ENCODE peak calls at places on chromosomes 13 and 19, in six cellular contexts. L is IMR-90, D is body of pancreas, G is right lobe of liver, T is heart left ventricle, M is testis. X is an unnamed sample. For H3K4me1, the result is how much of the 10 kb centered on the place peaks cover.

GRCh38 chr13:96091164-96091931 is 1.4 kb downstream of the HS6ST3 start:
- DNase-seq in L (no peak), D (peak), G (peak), T (peak), M (peak), X (no peak)

GRCh38 chr19:15199652-15200574 is 882 bp downstream of the NOTCH3 start:
- DNase-seq in L (peak), D (peak), G (no peak), T (no peak), M (peak), X (peak)

GRCh38 chr19:36331353-36332228 is 47.4 kb downstream of the ZFP14 start:
- DNase-seq in L (peak), D (peak), G (peak), T (peak), M (peak), X (peak)

GRCh38 chr19:12994701-12995595 is at the start of gene NFIX:
- DNase-seq in L (peak), D (peak), G (peak), T (peak), M (peak), X (peak)

GRCh38 chr13:113883314-113883811 is 19.5 kb upstream of the GAS6 start:
- DNase-seq in L (no peak), D (no peak), G (no peak), T (no peak), M (peak), X (no peak)

GRCh38 chr19:39293394-39293793 is 2.8 kb upstream of the IFNL1 start:
- DNase-seq in L (no peak), D (no peak), G (no peak), T (no peak), M (no peak), X (no peak)

GRCh38 chr13:90591260-90591926 is 756.1 kb upstream of the MIR17HG start:
- DNase-seq in L (no peak), D (no peak), G (no peak), T (no peak), M (no peak), X (no peak)

GRCh38 chr13:33249066-33249465 is 36.5 kb downstream of the STARD13 start:
- DNase-seq in L (peak), D (no peak), G (no peak), T (no peak), M (no peak), X (no peak)

GRCh38 chr19:18777156-18777724 is 13.9 kb downstream of the COMP start:
- DNase-seq in L (no peak), D (no peak), G (no peak), T (no peak), M (no peak), X (no peak)

GRCh38 chr19:2329528-2329927 is 1.0 kb downstream of the SPPL2B start:
- DNase-seq in L (no peak), D (no peak), G (no peak), T (no peak), M (no peak), X (no peak)

GRCh38 chr19:5697890-5698634 is 8.0 kb downstream of the RPL36 start:
- DNase-seq in L (no peak), D (no peak), G (peak), T (peak), M (no peak), X (no peak)

GRCh38 chr19:35901854-35902661 is at the start of gene HCST:
- DNase-seq in L (peak), D (no peak), G (no peak), T (peak), M (no peak), X (no peak)

GRCh38 chr13:109744512-109745051 is 41.8 kb downstream of the IRS2 start:
- DNase-seq in L (peak), D (peak), G (peak), T (peak), M (peak), X (peak)

GRCh38 chr19:5926641-5927438 is 12.8 kb downstream of the CAPS start:
- DNase-seq in L (no peak), D (peak), G (no peak), T (peak), M (peak), X (peak)

GRCh38 chr13:27696731-27697130 is 75.0 kb downstream of the POLR1D start:
- DNase-seq in L (no peak), D (no peak), G (no peak), T (no peak), M (no peak), X (no peak)

GRCh38 chr13:99743079-99743478 is 228.5 kb downstream of the ZIC5 start:
- DNase-seq in L (no peak), D (no peak), G (no peak), T (no peak), M (no peak), X (no peak)

GRCh38 chr13:107832521-107833095 is 382.7 kb downstream of the LIG4 start:
- DNase-seq in L (no peak), D (no peak), G (no peak), T (no peak), M (no peak), X (no peak)

GRCh38 chr19:58328999-58329398 is 2.2 kb downstream of the ZSCAN22 start:
- DNase-seq in L (no peak), D (no peak), G (no peak), T (no peak), M (no peak), X (no peak)

GRCh38 chr19:33192010-33192409 is 2.1 kb upstream of the LRP3 start:
- DNase-seq in L (no peak), D (no peak), G (no peak), T (peak), M (no peak), X (no peak)

GRCh38 chr19:4310247-4311121 is 6.1 kb downstream of the FSD1 start:
- DNase-seq in L (no peak), D (no peak), G (no peak), T (no peak), M (peak), X (no peak)

GRCh38 chr19:45895519-45895972 is 6.9 kb downstream of the MYPOP start:
- DNase-seq in L (no peak), D (no peak), G (no peak), T (no peak), M (no peak), X (no peak)

GRCh38 chr13:43180837-43181236 is 157.5 kb downstream of the DNAJC15 start:
- DNase-seq in L (no peak), D (no peak), G (no peak), T (no peak), M (peak), X (no peak)

GRCh38 chr13:32023096-32023495 is 8.5 kb upstream of the FRY start:
- DNase-seq in L (no peak), D (no peak), G (no peak), T (no peak), M (no peak), X (no peak)

DNA sequence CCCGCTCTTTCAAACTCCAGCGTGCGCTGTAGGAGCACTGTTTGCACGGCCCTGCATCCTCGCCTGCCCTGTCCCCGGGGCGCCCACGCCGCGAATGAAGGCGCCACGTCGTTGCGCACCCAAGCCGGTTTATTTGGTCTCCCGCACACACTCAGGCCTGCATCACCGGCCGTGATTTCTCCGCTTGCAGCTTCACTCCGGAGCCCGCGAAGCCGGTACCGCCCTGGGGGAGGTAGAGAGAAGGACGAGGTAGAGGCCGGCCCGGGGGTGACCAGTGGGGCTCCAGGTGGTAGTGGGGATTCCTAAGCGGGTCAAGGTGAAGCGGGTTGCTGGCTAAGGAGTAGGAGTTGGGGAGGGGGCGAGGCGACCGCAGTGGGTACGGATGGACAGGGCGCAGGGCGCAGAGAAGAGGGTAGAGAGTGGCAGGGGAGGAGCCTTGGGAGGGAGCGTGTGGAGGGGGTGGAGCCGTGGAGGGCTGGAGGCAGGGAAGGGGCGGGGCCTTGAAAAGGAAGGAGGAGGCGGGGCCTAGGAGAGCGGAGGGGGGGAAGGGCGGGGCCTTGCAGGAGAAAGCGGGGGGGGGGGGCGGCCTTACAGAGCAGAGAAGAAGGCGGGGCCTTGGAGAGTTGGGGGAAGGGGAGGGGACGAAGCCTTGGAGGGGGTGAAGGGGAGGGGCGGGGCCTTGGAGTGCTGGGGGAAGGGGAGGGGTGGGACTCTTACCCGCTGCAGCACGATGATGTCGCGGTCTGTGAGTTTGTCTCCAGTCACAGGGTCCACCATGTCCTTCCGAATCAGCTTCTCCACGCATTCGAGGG is 24.6 kb downstream of the NOSIP start:
- DNase-seq in L (no peak), D (peak), G (peak), T (peak), M (peak), X (peak)
- H3K27ac ChIP-seq in L (no peak), D (peak), G (no peak), T (no peak), M (peak), X (peak)

DNA sequence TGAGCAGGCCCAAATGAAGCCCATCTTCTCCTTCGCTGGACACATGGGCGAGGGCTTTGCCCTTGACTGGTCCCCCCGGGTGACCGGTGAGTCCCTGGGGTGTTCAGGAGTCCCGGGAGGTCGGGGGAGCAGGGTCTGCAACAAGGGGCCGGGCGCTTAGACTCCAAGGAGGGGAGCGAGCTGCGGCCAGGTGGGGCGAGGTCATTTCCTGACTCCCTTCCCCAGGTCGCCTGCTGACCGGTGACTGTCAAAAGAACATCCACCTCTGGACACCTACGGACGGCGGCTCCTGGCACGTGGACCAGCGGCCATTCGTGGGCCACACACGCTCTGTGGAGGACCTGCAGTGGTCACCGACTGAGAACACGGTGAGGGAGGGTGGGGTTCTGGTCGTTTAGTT is 4.7 kb downstream of the GRWD1 start:
- DNase-seq in L (no peak), D (no peak), G (no peak), T (no peak), M (no peak), X (no peak)
- TF ChIP-seq POLR2A in L (no peak), D (no peak), G (no peak), T (no peak), M (no peak), X (no peak)

DNA sequence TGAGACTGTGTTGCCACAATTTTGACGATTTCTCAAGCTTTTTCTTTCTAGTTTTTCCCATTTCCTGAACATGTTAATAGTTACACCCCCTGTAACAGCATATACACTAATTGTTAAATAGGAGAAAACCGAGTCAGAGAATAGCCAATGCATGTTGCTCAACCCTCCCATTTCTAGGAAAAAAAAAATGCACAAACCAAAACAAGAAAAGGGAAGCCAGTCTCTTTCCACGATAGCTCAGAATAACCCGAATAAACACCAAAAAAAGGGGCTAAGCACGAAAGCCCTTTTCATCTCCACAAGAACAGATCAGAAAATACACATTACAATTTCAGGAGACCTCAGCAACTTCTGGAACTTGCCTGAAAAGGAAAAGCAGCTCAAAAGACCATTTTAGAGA is 16.3 kb downstream of the LATS2 start:
- DNase-seq in L (no peak), D (no peak), G (no peak), T (no peak), M (no peak), X (no peak)
- H3K4me1 ChIP-seq in L (under half), D (under half), G (under half), T (half or more), M (under half), X (under half)

GRCh38 chr13:60572855-60573254 is 175.8 kb downstream of the TDRD3 start:
- DNase-seq in L (no peak), D (no peak), G (no peak), T (no peak), M (no peak), X (no peak)
- H3K27ac ChIP-seq in L (no peak), D (no peak), G (no peak), T (no peak), M (no peak), X (no peak)

DNA sequence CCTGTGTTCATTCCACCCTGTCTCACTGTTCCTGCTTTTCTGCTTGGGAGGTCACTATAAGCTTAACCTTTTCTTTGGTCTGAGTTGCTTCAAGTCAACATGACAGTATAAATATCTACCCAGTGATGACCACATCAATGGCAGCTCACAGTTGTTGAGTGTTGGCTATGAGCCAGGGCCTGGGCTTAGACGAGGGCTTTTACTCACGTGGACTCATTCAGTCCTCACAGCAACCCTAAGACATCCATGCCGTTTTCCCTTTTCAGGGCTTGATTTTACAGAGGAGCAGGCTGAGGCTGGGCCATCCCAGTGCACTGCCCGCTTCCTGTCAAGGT is 10.2 kb upstream of the CCDC97 start:
- DNase-seq in L (peak), D (peak), G (no peak), T (peak), M (no peak), X (no peak)
- TF ChIP-seq POLR2A in L (no peak), D (no peak), G (no peak), T (no peak), M (no peak), X (no peak)

DNA sequence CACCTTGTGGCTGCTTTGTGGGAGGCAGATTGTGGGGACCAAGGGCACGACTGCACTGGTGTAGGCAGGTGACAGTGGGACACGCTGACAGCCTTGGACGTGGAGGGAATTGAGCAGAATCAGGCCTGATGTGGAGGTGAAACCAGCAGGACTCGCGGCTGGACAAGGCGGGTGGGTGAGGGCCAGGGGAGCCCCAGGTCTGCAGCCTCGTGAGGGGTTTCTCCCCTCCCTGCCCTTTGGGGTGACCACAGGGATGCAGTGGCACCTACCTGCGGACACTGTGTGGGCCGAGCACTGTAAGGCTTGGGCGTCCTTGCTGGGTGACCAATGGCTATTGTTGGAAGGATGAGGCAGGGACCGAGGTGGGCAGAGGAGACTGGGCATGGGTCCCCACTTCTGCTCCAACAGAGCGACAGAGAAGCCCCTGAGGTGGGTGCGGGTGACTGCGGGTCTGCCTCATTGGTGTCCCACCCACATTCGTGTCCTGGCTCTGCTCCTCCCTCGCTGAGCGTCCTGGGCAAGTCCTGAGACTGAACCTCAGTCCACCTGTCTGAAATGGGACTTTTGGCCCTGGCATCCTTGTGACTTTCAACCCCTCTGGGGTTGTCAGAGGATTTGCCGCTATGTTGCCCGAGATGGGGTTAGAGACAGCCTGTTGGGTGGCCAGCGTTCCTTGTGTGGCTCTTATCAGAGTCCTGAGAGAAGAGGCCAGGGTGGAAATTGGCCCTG is 30.5 kb downstream of the DNM2 start:
- DNase-seq in L (no peak), D (no peak), G (no peak), T (no peak), M (no peak), X (no peak)
- H3K4me1 ChIP-seq in L (under half), D (half or more), G (half or more), T (half or more), M (half or more), X (under half)

GRCh38 chr19:11321206-11322126 is 18.0 kb downstream of the RAB3D start:
- DNase-seq in L (no peak), D (no peak), G (no peak), T (no peak), M (no peak), X (no peak)
- H3K27ac ChIP-seq in L (no peak), D (no peak), G (no peak), T (no peak), M (no peak), X (no peak)

GRCh38 chr19:44113138-44113783 is at the start of gene ZNF225:
- DNase-seq in L (peak), D (peak), G (peak), T (peak), M (peak), X (peak)
- TF ChIP-seq POLR2A in L (peak), D (no peak), G (peak), T (peak), M (no peak), X (no peak)

GRCh38 chr19:55248166-55248675 is 10.6 kb downstream of the PPP6R1 start:
- DNase-seq in L (no peak), D (no peak), G (no peak), T (no peak), M (no peak), X (no peak)

GRCh38 chr19:55251296-55252081 is 7.3 kb downstream of the PPP6R1 start:
- DNase-seq in L (peak), D (no peak), G (no peak), T (no peak), M (no peak), X (no peak)

GRCh38 chr19:55250262-55251036 is 8.4 kb downstream of the PPP6R1 start:
- DNase-seq in L (no peak), D (no peak), G (no peak), T (no peak), M (no peak), X (no peak)

GRCh38 chr19:55248704-55249103 is 10.1 kb downstream of the PPP6R1 start:
- DNase-seq in L (no peak), D (no peak), G (no peak), T (no peak), M (no peak), X (no peak)

DNA sequence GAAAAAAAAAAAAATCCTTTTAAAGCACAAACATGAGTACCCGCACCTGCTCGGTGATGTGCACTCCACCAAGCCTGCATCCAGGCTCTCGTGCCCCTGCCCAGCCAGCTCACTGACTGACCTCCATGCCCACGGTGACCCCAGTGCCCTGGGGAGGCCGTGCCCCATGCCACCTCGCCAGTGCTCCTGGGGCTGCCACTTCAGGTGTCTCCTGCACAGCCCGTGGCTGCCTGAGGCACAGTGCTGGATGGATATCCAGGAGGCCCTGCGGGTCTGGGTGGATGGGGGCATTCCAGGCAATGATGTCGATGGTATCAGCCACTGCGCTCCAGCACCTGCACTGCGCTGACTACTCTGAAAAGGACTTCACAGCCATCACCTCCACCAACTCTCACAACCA is 9.0 kb downstream of the PPP6R1 start:
- DNase-seq in L (no peak), D (no peak), G (no peak), T (no peak), M (no peak), X (no peak)
- H3K4me1 ChIP-seq in L (under half), D (under half), G (under half), T (half or more), M (under half), X (under half)

DNA sequence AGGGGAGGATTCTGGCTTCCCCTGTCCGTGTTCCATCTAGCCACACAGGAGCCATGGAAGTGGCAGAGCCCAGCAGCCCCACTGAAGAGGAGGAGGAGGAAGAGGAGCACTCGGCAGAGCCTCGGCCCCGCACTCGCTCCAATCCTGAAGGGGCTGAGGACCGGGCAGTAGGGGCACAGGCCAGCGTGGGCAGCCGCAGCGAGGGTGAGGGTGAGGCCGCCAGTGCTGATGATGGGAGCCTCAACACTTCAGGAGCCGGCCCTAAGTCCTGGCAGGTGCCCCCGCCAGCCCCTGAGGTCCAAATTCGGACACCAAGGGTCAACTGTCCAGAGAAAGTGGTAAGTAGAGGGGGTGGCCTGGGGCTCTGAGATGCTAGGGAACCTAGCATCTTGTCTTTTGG is 1.5 kb downstream of the BABAM1 start:
- DNase-seq in L (no peak), D (no peak), G (no peak), T (no peak), M (no peak), X (no peak)
- H3K27ac ChIP-seq in L (no peak), D (no peak), G (no peak), T (no peak), M (no peak), X (no peak)